ENCODE peak calls at places on chromosomes 5 and 9, in six cellular contexts. One of them, this sample, is unnamed.

GRCh38 chr5:170151105-170151831 is 45.6 kb downstream of the FOXI1 start:
- DNase-seq in IMR-90: peak
- DNase-seq in K562: peak
- DNase-seq in brain microvascular endothelial cell: peak
- DNase-seq in effector memory CD4-positive, alpha-beta T cell: no peak
- DNase-seq in SJSA1: peak
- DNase-seq in this sample: no peak

GRCh38 chr5:87579678-87580077 is 166.9 kb upstream of the CCNH start:
- DNase-seq in effector memory CD4-positive, alpha-beta T cell: no peak
- DNase-seq in IMR-90: no peak
- DNase-seq in SJSA1: no peak
- DNase-seq in K562: no peak
- DNase-seq in brain microvascular endothelial cell: no peak
- DNase-seq in this sample: no peak

GRCh38 chr9:130119521-130120206 is 52.5 kb upstream of the NCS1 start:
- DNase-seq in IMR-90: no peak
- DNase-seq in K562: no peak
- DNase-seq in effector memory CD4-positive, alpha-beta T cell: no peak
- DNase-seq in brain microvascular endothelial cell: no peak
- DNase-seq in SJSA1: no peak
- DNase-seq in this sample: no peak

GRCh38 chr9:69380811-69381210 is 55.8 kb downstream of the ENTREP1 start:
- DNase-seq in K562: no peak
- DNase-seq in effector memory CD4-positive, alpha-beta T cell: no peak
- DNase-seq in IMR-90: peak
- DNase-seq in SJSA1: no peak
- DNase-seq in brain microvascular endothelial cell: peak
- DNase-seq in this sample: no peak

GRCh38 chr9:130287736-130288135 is 22.2 kb downstream of the HMCN2 start:
- DNase-seq in effector memory CD4-positive, alpha-beta T cell: no peak
- DNase-seq in brain microvascular endothelial cell: no peak
- DNase-seq in K562: no peak
- DNase-seq in SJSA1: no peak
- DNase-seq in IMR-90: no peak
- DNase-seq in this sample: no peak

GRCh38 chr5:71460693-71461092 is 5.2 kb downstream of the BDP1 start:
- DNase-seq in effector memory CD4-positive, alpha-beta T cell: no peak
- DNase-seq in brain microvascular endothelial cell: no peak
- DNase-seq in IMR-90: no peak
- DNase-seq in K562: no peak
- DNase-seq in SJSA1: no peak
- DNase-seq in this sample: no peak

GRCh38 chr5:126600631-126601511 is at the start of gene PHAX:
- DNase-seq in IMR-90: peak
- DNase-seq in effector memory CD4-positive, alpha-beta T cell: peak
- DNase-seq in brain microvascular endothelial cell: peak
- DNase-seq in SJSA1: peak
- DNase-seq in K562: peak
- DNase-seq in this sample: peak

GRCh38 chr5:68216737-68217231 is 1.2 kb downstream of the PIK3R1 start:
- DNase-seq in brain microvascular endothelial cell: peak
- DNase-seq in K562: no peak
- DNase-seq in effector memory CD4-positive, alpha-beta T cell: no peak
- DNase-seq in SJSA1: no peak
- DNase-seq in IMR-90: peak
- DNase-seq in this sample: no peak

GRCh38 chr9:20561542-20561941 is 60.8 kb downstream of the MLLT3 start:
- DNase-seq in IMR-90: no peak
- DNase-seq in brain microvascular endothelial cell: no peak
- DNase-seq in effector memory CD4-positive, alpha-beta T cell: no peak
- DNase-seq in K562: no peak
- DNase-seq in SJSA1: no peak
- DNase-seq in this sample: no peak

GRCh38 chr5:144567416-144567770 is 396.7 kb downstream of the KCTD16 start:
- DNase-seq in IMR-90: peak
- DNase-seq in K562: no peak
- DNase-seq in brain microvascular endothelial cell: no peak
- DNase-seq in SJSA1: no peak
- DNase-seq in effector memory CD4-positive, alpha-beta T cell: no peak
- DNase-seq in this sample: no peak

GRCh38 chr5:153974131-153974812 is 64.4 kb downstream of the FAM114A2 start:
- DNase-seq in IMR-90: peak
- DNase-seq in SJSA1: no peak
- DNase-seq in K562: peak
- DNase-seq in brain microvascular endothelial cell: peak
- DNase-seq in effector memory CD4-positive, alpha-beta T cell: no peak
- DNase-seq in this sample: no peak

GRCh38 chr9:110669439-110669838 is 848 bp downstream of the MUSK start:
- DNase-seq in effector memory CD4-positive, alpha-beta T cell: no peak
- DNase-seq in K562: no peak
- DNase-seq in SJSA1: no peak
- DNase-seq in brain microvascular endothelial cell: no peak
- DNase-seq in IMR-90: no peak
- DNase-seq in this sample: no peak

GRCh38 chr5:24368121-24368520 is 276.7 kb downstream of the CDH10 start:
- DNase-seq in SJSA1: no peak
- DNase-seq in K562: no peak
- DNase-seq in IMR-90: no peak
- DNase-seq in brain microvascular endothelial cell: no peak
- DNase-seq in effector memory CD4-positive, alpha-beta T cell: no peak
- DNase-seq in this sample: no peak

GRCh38 chr9:130632841-130633240 is 31.6 kb upstream of the PRDM12 start:
- DNase-seq in effector memory CD4-positive, alpha-beta T cell: no peak
- DNase-seq in brain microvascular endothelial cell: no peak
- DNase-seq in SJSA1: no peak
- DNase-seq in IMR-90: no peak
- DNase-seq in K562: no peak
- DNase-seq in this sample: no peak

GRCh38 chr9:92187989-92188714 is 72.9 kb upstream of the SPTLC1 start:
- DNase-seq in effector memory CD4-positive, alpha-beta T cell: no peak
- DNase-seq in K562: no peak
- DNase-seq in brain microvascular endothelial cell: no peak
- DNase-seq in IMR-90: no peak
- DNase-seq in SJSA1: no peak
- DNase-seq in this sample: no peak

GRCh38 chr9:1759009-1759408 is 256.1 kb upstream of the SMARCA2 start:
- DNase-seq in SJSA1: no peak
- DNase-seq in brain microvascular endothelial cell: no peak
- DNase-seq in IMR-90: no peak
- DNase-seq in effector memory CD4-positive, alpha-beta T cell: no peak
- DNase-seq in K562: no peak
- DNase-seq in this sample: no peak

GRCh38 chr5:154478752-154479159 is 729 bp upstream of the HAND1 start:
- DNase-seq in effector memory CD4-positive, alpha-beta T cell: no peak
- DNase-seq in SJSA1: no peak
- DNase-seq in brain microvascular endothelial cell: no peak
- DNase-seq in IMR-90: no peak
- DNase-seq in K562: no peak
- DNase-seq in this sample: no peak

GRCh38 chr9:77016526-77017504 is 2.6 kb upstream of the FOXB2 start:
- DNase-seq in SJSA1: no peak
- DNase-seq in brain microvascular endothelial cell: no peak
- DNase-seq in effector memory CD4-positive, alpha-beta T cell: no peak
- DNase-seq in K562: no peak
- DNase-seq in IMR-90: no peak
- DNase-seq in this sample: no peak

GRCh38 chr5:39980056-39980455 is 555.3 kb upstream of the DAB2 start:
- DNase-seq in K562: no peak
- DNase-seq in brain microvascular endothelial cell: peak
- DNase-seq in effector memory CD4-positive, alpha-beta T cell: no peak
- DNase-seq in IMR-90: no peak
- DNase-seq in SJSA1: no peak
- DNase-seq in this sample: no peak

GRCh38 chr9:33130501-33130900 is 36.6 kb downstream of the B4GALT1 start:
- DNase-seq in effector memory CD4-positive, alpha-beta T cell: no peak
- DNase-seq in IMR-90: peak
- DNase-seq in K562: no peak
- DNase-seq in brain microvascular endothelial cell: peak
- DNase-seq in SJSA1: no peak
- DNase-seq in this sample: no peak

GRCh38 chr9:117411547-117411946 is 3.3 kb downstream of the ASTN2 start:
- DNase-seq in brain microvascular endothelial cell: no peak
- DNase-seq in K562: peak
- DNase-seq in IMR-90: peak
- DNase-seq in SJSA1: peak
- DNase-seq in effector memory CD4-positive, alpha-beta T cell: no peak
- DNase-seq in this sample: peak

GRCh38 chr9:112868461-112868860 is 22.2 kb downstream of the SLC46A2 start:
- DNase-seq in effector memory CD4-positive, alpha-beta T cell: no peak
- DNase-seq in IMR-90: no peak
- DNase-seq in brain microvascular endothelial cell: no peak
- DNase-seq in K562: no peak
- DNase-seq in SJSA1: no peak
- DNase-seq in this sample: no peak

GRCh38 chr9:112866662-112867274 is 23.9 kb downstream of the SLC46A2 start:
- DNase-seq in IMR-90: peak
- DNase-seq in effector memory CD4-positive, alpha-beta T cell: no peak
- DNase-seq in SJSA1: no peak
- DNase-seq in brain microvascular endothelial cell: no peak
- DNase-seq in K562: peak
- DNase-seq in this sample: no peak

GRCh38 chr9:112864982-112865381 is 25.7 kb downstream of the SLC46A2 start:
- DNase-seq in brain microvascular endothelial cell: no peak
- DNase-seq in K562: no peak
- DNase-seq in SJSA1: no peak
- DNase-seq in IMR-90: no peak
- DNase-seq in effector memory CD4-positive, alpha-beta T cell: no peak
- DNase-seq in this sample: no peak

GRCh38 chr9:112868956-112869594 is 21.6 kb downstream of the SLC46A2 start:
- DNase-seq in brain microvascular endothelial cell: no peak
- DNase-seq in IMR-90: no peak
- DNase-seq in effector memory CD4-positive, alpha-beta T cell: no peak
- DNase-seq in K562: no peak
- DNase-seq in SJSA1: no peak
- DNase-seq in this sample: no peak

GRCh38 chr9:112867275-112867991 is 23.2 kb downstream of the SLC46A2 start:
- DNase-seq in SJSA1: peak
- DNase-seq in brain microvascular endothelial cell: peak
- DNase-seq in K562: peak
- DNase-seq in IMR-90: peak
- DNase-seq in effector memory CD4-positive, alpha-beta T cell: no peak
- DNase-seq in this sample: no peak
- H3K27ac ChIP-seq in SJSA1: no peak
- H3K27ac ChIP-seq in brain microvascular endothelial cell: no peak
- H3K27ac ChIP-seq in K562: peak
- H3K27ac ChIP-seq in IMR-90: peak
- H3K27ac ChIP-seq in effector memory CD4-positive, alpha-beta T cell: no peak
- H3K27ac ChIP-seq in this sample: no peak

GRCh38 chr5:133685402-133686018 is 73.2 kb upstream of the FSTL4 start:
- DNase-seq in effector memory CD4-positive, alpha-beta T cell: no peak
- DNase-seq in brain microvascular endothelial cell: no peak
- DNase-seq in SJSA1: no peak
- DNase-seq in IMR-90: no peak
- DNase-seq in K562: no peak
- DNase-seq in this sample: no peak
- H3K27ac ChIP-seq in effector memory CD4-positive, alpha-beta T cell: no peak
- H3K27ac ChIP-seq in brain microvascular endothelial cell: no peak
- H3K27ac ChIP-seq in SJSA1: no peak
- H3K27ac ChIP-seq in IMR-90: no peak
- H3K27ac ChIP-seq in K562: no peak
- H3K27ac ChIP-seq in this sample: no peak

GRCh38 chr9:133109931-133110650 is 10.9 kb downstream of the RALGDS start:
- DNase-seq in brain microvascular endothelial cell: no peak
- DNase-seq in effector memory CD4-positive, alpha-beta T cell: no peak
- DNase-seq in SJSA1: no peak
- DNase-seq in K562: no peak
- DNase-seq in IMR-90: no peak
- DNase-seq in this sample: no peak
- H3K27ac ChIP-seq in brain microvascular endothelial cell: no peak
- H3K27ac ChIP-seq in effector memory CD4-positive, alpha-beta T cell: no peak
- H3K27ac ChIP-seq in SJSA1: no peak
- H3K27ac ChIP-seq in K562: no peak
- H3K27ac ChIP-seq in IMR-90: no peak
- H3K27ac ChIP-seq in this sample: no peak

GRCh38 chr5:50966986-50967385 is 300.5 kb downstream of the PARP8 start:
- DNase-seq in brain microvascular endothelial cell: no peak
- DNase-seq in SJSA1: no peak
- DNase-seq in effector memory CD4-positive, alpha-beta T cell: no peak
- DNase-seq in K562: no peak
- DNase-seq in IMR-90: no peak
- DNase-seq in this sample: no peak

GRCh38 chr5:50962934-50963646 is 296.7 kb downstream of the PARP8 start:
- DNase-seq in effector memory CD4-positive, alpha-beta T cell: peak
- DNase-seq in brain microvascular endothelial cell: peak
- DNase-seq in SJSA1: peak
- DNase-seq in K562: peak
- DNase-seq in IMR-90: peak
- DNase-seq in this sample: peak

GRCh38 chr5:50967388-50968039 is 301.1 kb downstream of the PARP8 start:
- DNase-seq in brain microvascular endothelial cell: no peak
- DNase-seq in effector memory CD4-positive, alpha-beta T cell: no peak
- DNase-seq in IMR-90: no peak
- DNase-seq in K562: no peak
- DNase-seq in SJSA1: no peak
- DNase-seq in this sample: no peak

GRCh38 chr5:50963647-50964584 is 297.5 kb downstream of the PARP8 start:
- DNase-seq in effector memory CD4-positive, alpha-beta T cell: no peak
- DNase-seq in K562: no peak
- DNase-seq in brain microvascular endothelial cell: no peak
- DNase-seq in SJSA1: no peak
- DNase-seq in IMR-90: no peak
- DNase-seq in this sample: peak

DNA sequence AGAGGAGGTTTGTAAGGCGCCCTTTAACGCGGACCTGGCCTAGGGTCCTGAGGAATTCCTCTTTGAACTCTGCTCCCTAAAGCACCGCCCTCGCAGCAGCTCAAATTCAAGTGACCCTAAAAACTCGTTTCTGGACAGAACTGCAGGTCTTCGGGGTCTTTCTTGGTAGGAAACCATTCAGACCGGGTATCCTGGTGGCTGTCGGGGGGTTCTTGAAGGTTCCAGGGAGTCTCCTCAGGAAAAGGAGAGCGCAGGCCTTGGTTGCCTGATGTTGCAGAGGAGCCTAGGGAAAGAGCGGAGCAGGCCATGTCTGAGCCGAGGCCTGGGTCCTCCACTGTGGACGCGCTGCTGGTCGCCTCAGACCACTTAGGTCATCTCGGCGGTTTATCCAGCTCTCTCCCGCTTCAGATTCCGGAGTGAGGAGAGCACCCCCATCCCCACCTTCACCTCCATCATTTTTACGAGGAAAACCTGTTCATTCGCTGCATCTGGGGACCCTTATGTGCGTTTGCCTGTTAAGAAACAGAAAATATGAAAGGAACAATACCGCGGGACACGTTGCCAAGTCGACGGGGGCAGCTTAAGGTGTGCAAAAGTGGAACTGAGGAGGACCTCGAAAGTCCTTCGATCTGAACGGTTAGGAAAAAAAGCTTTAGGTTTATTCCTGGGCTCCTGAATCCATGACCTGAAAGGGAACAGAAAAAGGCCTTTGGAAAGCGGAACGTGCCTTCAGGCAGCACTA is 299.4 kb downstream of the PARP8 start:
- DNase-seq in K562: no peak
- DNase-seq in brain microvascular endothelial cell: no peak
- DNase-seq in SJSA1: no peak
- DNase-seq in effector memory CD4-positive, alpha-beta T cell: no peak
- DNase-seq in IMR-90: no peak
- DNase-seq in this sample: no peak
- H3K27ac ChIP-seq in K562: no peak
- H3K27ac ChIP-seq in brain microvascular endothelial cell: no peak
- H3K27ac ChIP-seq in SJSA1: no peak
- H3K27ac ChIP-seq in effector memory CD4-positive, alpha-beta T cell: no peak
- H3K27ac ChIP-seq in IMR-90: no peak
- H3K27ac ChIP-seq in this sample: peak

This sample was measured in caudate nucleus.